ENCODE peak calls at places on chromosome 11, in five cellular contexts. X is WERI-Rb-1; I is activated effector memory CD4-positive, alpha-beta T cell treated with anti-CD3 and anti-CD28 coated beads, Interleukin-2, amount 50 U/mL, for 16 hours; U is NCI-H2081; R is effector memory CD4-positive, alpha-beta T cell. C is an unnamed sample.

GRCh38 chr11:94402355-94402754 is 1.1 kb upstream of the GPR83 start:
- DNase-seq in X (no peak), I (no peak), U (no peak), R (no peak), C (no peak)

GRCh38 chr11:69002101-69002742 is 10.8 kb downstream of the MRGPRF start:
- DNase-seq in X (no peak), I (peak), U (no peak), R (no peak), C (no peak)

GRCh38 chr11:20397281-20397680 is 9.8 kb downstream of the PRMT3 start:
- DNase-seq in X (no peak), I (no peak), U (peak), R (no peak), C (peak)

GRCh38 chr11:85685820-85686459 is at the start of gene CCDC89:
- DNase-seq in X (no peak), I (no peak), U (no peak), R (no peak), C (peak)

GRCh38 chr11:56841210-56841810 is 92.8 kb upstream of the OR9G4 start:
- DNase-seq in X (peak), I (no peak), U (peak), R (no peak), C (peak)

GRCh38 chr11:26331911-26332571 is at the start of gene ANO3:
- DNase-seq in X (peak), I (no peak), U (peak), R (no peak), C (peak)

GRCh38 chr11:13929551-13929950 is 33.0 kb upstream of the SPON1 start:
- DNase-seq in X (no peak), I (no peak), U (no peak), R (no peak), C (no peak)

GRCh38 chr11:61170566-61170965 is 9.3 kb upstream of the VPS37C start:
- DNase-seq in X (no peak), I (no peak), U (no peak), R (no peak), C (no peak)

C was measured in foreskin fibroblast.